ENCODE peak calls at places on chromosomes 12 and 14, in five cellular contexts. Q is GM20000, Z is sigmoid colon, B is fibroblast of mammary gland, G is lower leg skin. D is an unnamed sample.

GRCh38 chr12:10304161-10304574 is 3.5 kb upstream of the KLRD1 start:
- DNase-seq in Q (no peak), Z (no peak), B (peak; percentile 64), G (no peak), D (peak; percentile 86)

GRCh38 chr14:51067306-51067705 is 27.6 kb downstream of the TRIM9 start:
- DNase-seq in Q (no peak), Z (no peak), B (no peak), G (no peak), D (no peak)

GRCh38 chr14:97179573-97179972 is 382.4 kb downstream of the VRK1 start:
- DNase-seq in Q (no peak), Z (no peak), B (peak; percentile 31), G (no peak), D (no peak)

GRCh38 chr12:32400114-32400672 is 835 bp downstream of the FGD4 start:
- DNase-seq in Q (peak; percentile 38), Z (no peak), B (no peak), G (no peak), D (no peak)

GRCh38 chr12:104345234-104346066 is 41.9 kb downstream of the EID3 start:
- DNase-seq in Q (no peak), Z (no peak), B (no peak), G (no peak), D (no peak)

GRCh38 chr12:56644654-56645053 is 1.1 kb downstream of the ATP5F1B start:
- DNase-seq in Q (no peak), Z (no peak), B (peak; percentile 42), G (no peak), D (peak; percentile 9)

GRCh38 chr14:68733086-68733621 is 59.7 kb downstream of the ZFP36L1 start:
- DNase-seq in Q (peak; percentile 63), Z (no peak), B (no peak), G (peak; percentile 55), D (no peak)

GRCh38 chr14:100428727-100429126 is 105.6 kb downstream of the SLC25A47 start:
- DNase-seq in Q (no peak), Z (no peak), B (peak; percentile 78), G (no peak), D (peak; percentile 85)

GRCh38 chr12:71941174-71941573 is 2.5 kb downstream of the TPH2 start:
- DNase-seq in Q (no peak), Z (no peak), B (no peak), G (no peak), D (no peak)

GRCh38 chr12:27970981-27971489 is 1.5 kb downstream of the PTHLH start:
- DNase-seq in Q (peak; percentile 36), Z (no peak), B (no peak), G (no peak), D (peak; percentile 19)

GRCh38 chr12:47768323-47768811 is 4.7 kb upstream of the SLC48A1 start:
- DNase-seq in Q (no peak), Z (no peak), B (no peak), G (no peak), D (no peak)

GRCh38 chr12:11437966-11438365 is 42.6 kb upstream of the PRB2 start:
- DNase-seq in Q (no peak), Z (no peak), B (no peak), G (no peak), D (no peak)

GRCh38 chr12:89070603-89071002 is 281.7 kb downstream of the DUSP6 start:
- DNase-seq in Q (no peak), Z (no peak), B (no peak), G (no peak), D (no peak)

GRCh38 chr12:130827432-130827831 is 11.6 kb downstream of the STX2 start:
- DNase-seq in Q (no peak), Z (no peak), B (no peak), G (no peak), D (no peak)

GRCh38 chr12:130825771-130826150 is 13.3 kb downstream of the STX2 start:
- DNase-seq in Q (no peak), Z (no peak), B (no peak), G (no peak), D (no peak)

GRCh38 chr12:130829391-130830245 is 9.4 kb downstream of the STX2 start:
- DNase-seq in Q (no peak), Z (no peak), B (no peak), G (no peak), D (no peak)

GRCh38 chr12:130828895-130829294 is 10.2 kb downstream of the STX2 start:
- DNase-seq in Q (no peak), Z (no peak), B (no peak), G (no peak), D (no peak)

DNA sequence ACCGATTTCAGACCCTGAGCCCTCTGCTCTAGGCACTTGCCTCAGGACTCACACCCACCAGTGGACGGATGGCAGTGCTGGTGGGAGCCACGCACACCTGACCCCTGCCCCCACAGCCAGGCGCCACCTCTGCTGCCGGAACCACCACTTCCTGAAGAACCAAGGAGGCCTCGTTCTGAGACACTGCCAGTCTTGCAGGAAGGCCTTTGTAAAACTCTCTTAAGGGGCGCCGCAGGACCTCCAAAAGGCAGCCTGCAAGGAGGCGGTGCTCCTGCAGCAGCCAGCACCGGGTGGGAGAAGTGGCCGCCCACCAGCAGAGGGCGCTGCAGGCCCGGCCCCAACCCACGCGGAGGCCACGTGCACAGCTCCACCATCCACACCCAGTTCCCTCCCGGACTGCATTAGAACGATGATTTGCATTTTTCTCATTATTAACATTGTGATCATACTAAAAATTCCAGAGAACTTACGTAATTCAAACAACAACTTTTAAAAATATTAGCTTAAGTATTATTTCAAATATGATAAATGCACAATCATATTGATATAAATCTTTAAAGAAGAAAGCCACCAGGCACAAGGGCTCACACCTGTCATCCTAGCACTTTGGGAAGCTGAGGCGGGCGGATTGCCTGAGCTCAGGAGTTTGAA is 12.8 kb downstream of the STX2 start:
- DNase-seq in Q (peak; percentile 41), Z (no peak), B (peak; percentile 57), G (no peak), D (peak; percentile 39)
- TF ChIP-seq CTCF in Q (peak; percentile 42), Z (peak; percentile 53), B (peak; percentile 51), G (no peak), D (peak; percentile 69)

GRCh38 chr12:7642287-7642686 is 23.4 kb downstream of the APOBEC1 start:
- DNase-seq in Q (no peak), Z (no peak), B (no peak), G (no peak), D (no peak)

GRCh38 chr12:7638764-7639570 is 26.7 kb downstream of the APOBEC1 start:
- DNase-seq in Q (peak; percentile 86), Z (peak; percentile 86), B (peak; percentile 82), G (peak; percentile 83), D (peak; percentile 84)

GRCh38 chr12:7637641-7638040 is 28.1 kb downstream of the APOBEC1 start:
- DNase-seq in Q (no peak), Z (no peak), B (no peak), G (no peak), D (no peak)

GRCh38 chr12:7642876-7643309 is 22.8 kb downstream of the APOBEC1 start:
- DNase-seq in Q (no peak), Z (no peak), B (peak; percentile 34), G (no peak), D (no peak)

DNA sequence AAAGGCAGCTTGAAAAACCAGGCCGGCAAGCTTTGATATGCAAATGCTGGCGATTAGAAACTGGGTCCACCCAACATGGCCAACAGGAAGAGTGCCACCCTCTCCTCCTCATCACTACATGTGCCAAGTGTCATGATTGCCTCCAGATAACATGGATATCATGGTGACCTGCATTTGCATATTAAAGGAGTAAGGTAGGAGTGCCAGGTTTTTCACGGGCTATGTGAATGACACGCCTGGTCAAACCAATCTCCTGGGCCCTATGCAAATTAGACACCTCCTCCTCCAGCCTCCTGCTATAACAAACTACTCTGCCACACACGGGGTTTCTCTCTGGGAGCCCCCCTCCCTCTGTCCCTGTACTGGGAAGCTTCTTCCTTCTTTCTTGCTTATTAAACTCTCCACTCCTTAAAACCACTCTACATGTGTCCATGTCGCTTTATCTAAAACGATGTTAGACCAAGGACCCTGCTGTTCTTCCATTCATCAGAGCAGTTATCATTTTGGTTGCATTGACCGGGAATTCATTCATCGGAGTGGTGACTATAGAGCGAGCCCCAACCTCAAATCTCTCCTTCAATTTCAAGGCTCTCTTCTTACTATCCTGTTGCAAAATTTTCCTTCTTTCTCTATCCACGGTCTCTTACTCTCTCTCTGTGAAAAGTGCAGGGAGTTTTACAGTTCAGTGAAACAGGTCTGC is 27.5 kb downstream of the APOBEC1 start:
- DNase-seq in Q (no peak), Z (no peak), B (no peak), G (no peak), D (no peak)
- TF ChIP-seq CTCF in Q (no peak), Z (no peak), B (no peak), G (no peak), D (no peak)

DNA sequence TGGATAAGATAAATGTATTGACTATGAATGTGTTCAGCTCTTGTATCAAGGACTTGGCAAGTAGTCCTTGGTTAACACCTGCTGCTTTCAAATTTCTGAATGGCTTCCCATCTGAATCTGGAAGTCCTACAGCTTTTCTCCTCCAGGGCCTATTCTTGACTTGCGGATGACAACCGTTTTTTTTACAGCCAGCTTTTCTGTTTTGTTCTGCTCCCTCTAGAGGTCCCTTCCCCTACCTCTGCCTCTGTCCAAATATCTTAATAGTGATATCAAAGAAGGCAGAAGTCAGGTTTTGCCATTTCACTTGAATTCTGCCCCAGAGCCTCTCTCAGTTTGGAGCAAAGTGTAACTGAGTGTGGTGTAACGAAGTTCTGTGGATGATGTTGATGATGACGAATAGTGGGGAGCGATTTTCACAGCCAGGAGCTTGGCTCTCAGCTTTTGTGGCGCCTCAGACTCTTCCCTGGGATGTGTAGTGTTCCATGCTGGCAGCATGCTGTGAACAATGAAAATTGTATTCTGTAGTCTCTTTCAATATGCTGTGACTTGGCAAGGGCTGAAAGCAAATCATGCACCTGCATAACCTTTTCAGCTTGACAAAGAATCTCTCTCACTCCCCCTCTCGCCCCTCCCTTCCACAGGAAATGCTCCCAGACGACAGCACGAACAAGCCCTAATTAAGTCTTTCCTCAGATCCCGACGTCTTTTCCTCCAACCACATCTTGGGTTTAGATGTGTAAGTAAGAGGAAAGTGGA is 5.0 kb upstream of the SLC4A8 start:
- DNase-seq in Q (no peak), Z (no peak), B (no peak), G (no peak), D (no peak)
- TF ChIP-seq CTCF in Q (no peak), Z (no peak), B (no peak), G (no peak), D (peak; percentile 11)

DNA sequence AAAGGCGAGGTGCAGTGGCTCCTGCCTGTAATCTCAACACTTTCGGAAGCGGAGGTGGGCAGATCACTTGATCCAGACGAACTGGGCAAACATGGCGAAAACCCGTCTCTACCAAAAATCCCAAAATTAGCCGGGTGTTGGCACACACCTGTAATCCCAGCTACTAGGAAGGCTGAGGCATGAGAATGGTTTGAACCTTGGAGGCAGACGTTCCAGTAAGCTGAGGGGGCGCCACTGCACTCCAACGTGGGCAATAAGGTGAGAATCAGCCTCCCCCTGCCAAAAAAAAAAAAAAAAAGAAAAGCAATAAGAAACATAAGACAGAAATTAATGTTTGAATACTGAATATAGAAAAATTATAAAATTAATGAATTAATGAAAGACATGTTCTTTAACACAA is 928.7 kb downstream of the LRFN5 start:
- DNase-seq in Q (no peak), Z (no peak), B (no peak), G (no peak), D (no peak)
- TF ChIP-seq CTCF in Q (no peak), Z (no peak), B (no peak), G (no peak), D (no peak)

DNA sequence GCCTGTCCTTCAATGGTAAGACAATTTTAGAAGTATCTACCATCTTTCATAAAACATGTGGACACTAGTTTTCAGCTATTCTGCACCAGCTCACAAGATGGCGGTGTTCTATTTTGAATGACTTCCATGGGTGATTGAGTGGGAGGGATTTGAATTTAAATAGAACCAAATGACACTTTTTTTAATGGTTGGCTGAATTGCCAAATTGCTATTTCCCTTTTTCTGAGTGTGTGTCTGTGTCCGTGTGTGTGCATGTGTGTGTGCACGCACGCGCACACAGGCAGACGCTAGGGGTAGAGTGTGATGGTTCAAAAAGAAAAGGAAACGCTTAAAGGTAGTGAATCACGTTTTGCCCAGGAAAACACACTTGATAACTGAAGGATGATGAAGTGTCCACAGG is 362.6 kb downstream of the DAD1 start:
- DNase-seq in Q (peak; percentile 10), Z (no peak), B (no peak), G (no peak), D (no peak)
- TF ChIP-seq CTCF in Q (no peak), Z (no peak), B (no peak), G (no peak), D (peak; percentile 11)